ENCODE peak calls at places on chromosomes 5 and 9, in five cellular contexts. S, V, T, N and Z are unnamed samples.

GRCh38 chr9:132267660-132268059 is 87.1 kb downstream of the SETX start:
- DNase-seq in V (no peak), S (no peak), N (peak; percentile 41), T (no peak), Z (no peak)

GRCh38 chr5:67770431-67771025 is 445.0 kb upstream of the PIK3R1 start:
- DNase-seq in S (peak; percentile 7), V (peak; percentile 49), N (no peak), T (no peak), Z (no peak)

GRCh38 chr5:158384535-158385421 is 525.8 kb upstream of the CLINT1 start:
- DNase-seq in V (no peak), S (no peak), T (no peak), N (no peak), Z (no peak)

GRCh38 chr9:90001756-90002155 is 396.9 kb downstream of the GADD45G start:
- DNase-seq in T (no peak), V (no peak), N (no peak), S (no peak), Z (no peak)

GRCh38 chr9:113578877-113579269 is 115.3 kb downstream of the RGS3 start:
- DNase-seq in T (peak; percentile 87), V (no peak), S (no peak), N (peak; percentile 43), Z (peak; percentile 93)

GRCh38 chr5:38816083-38817030 is 29.5 kb upstream of the OSMR start:
- DNase-seq in T (no peak), V (peak; percentile 94), N (no peak), S (no peak), Z (no peak)

GRCh38 chr5:138975098-138975847 is 100.1 kb upstream of the LRRTM2 start:
- DNase-seq in V (no peak), S (no peak), T (no peak), N (peak; percentile 47), Z (no peak)

GRCh38 chr9:101736723-101737122 is 1.7 kb downstream of the GRIN3A start:
- DNase-seq in T (no peak), N (peak; percentile 20), V (peak; percentile 84), S (no peak), Z (no peak)

GRCh38 chr5:22604711-22605110 is 248.4 kb downstream of the CDH12 start:
- DNase-seq in S (no peak), T (no peak), V (peak; percentile 5), N (no peak), Z (no peak)

GRCh38 chr5:75050415-75050814 is 1.9 kb downstream of the GCNT4 start:
- DNase-seq in T (peak; percentile 45), V (peak; percentile 89), N (no peak), S (no peak), Z (no peak)

GRCh38 chr5:39521945-39522590 is 97.3 kb upstream of the DAB2 start:
- DNase-seq in S (no peak), T (no peak), N (no peak), V (no peak), Z (no peak)

GRCh38 chr5:144187699-144188294 is 17.1 kb downstream of the KCTD16 start:
- DNase-seq in N (no peak), S (no peak), T (peak; percentile 92), V (no peak), Z (peak; percentile 95)

GRCh38 chr5:178319541-178320041 is 87.0 kb upstream of the PHYKPL start:
- DNase-seq in V (no peak), S (no peak), N (no peak), T (no peak), Z (peak; percentile 23)

GRCh38 chr9:16139781-16140180 is 586.9 kb downstream of the CCDC171 start:
- DNase-seq in S (no peak), N (peak; percentile 57), T (no peak), V (no peak), Z (no peak)

GRCh38 chr5:36237756-36238155 is 4.0 kb downstream of the NADK2 start:
- DNase-seq in V (no peak), N (no peak), S (no peak), T (no peak), Z (no peak)

GRCh38 chr9:136326061-136326776 is 1.1 kb upstream of the GPSM1 start:
- DNase-seq in V (peak; percentile 69), N (no peak), T (no peak), S (no peak), Z (no peak)
- H3K4me1 ChIP-seq in V (peaks cover 5% of the 10 kb centered on the region), N (peaks cover 62% of the 10 kb centered on the region), T (peaks cover 10% of the 10 kb centered on the region), S (peaks cover 10% of the 10 kb centered on the region), Z (peaks cover 26% of the 10 kb centered on the region)

GRCh38 chr9:134629586-134630392 is 11.8 kb upstream of the COL5A1 start:
- DNase-seq in V (no peak), S (no peak), T (no peak), N (peak; percentile 13), Z (peak; percentile 25)
- H3K4me1 ChIP-seq in V (peaks cover 14% of the 10 kb centered on the region), S (no peaks in the 10 kb centered on the region), T (no peaks in the 10 kb centered on the region), N (no peaks in the 10 kb centered on the region), Z (no peaks in the 10 kb centered on the region)

DNA sequence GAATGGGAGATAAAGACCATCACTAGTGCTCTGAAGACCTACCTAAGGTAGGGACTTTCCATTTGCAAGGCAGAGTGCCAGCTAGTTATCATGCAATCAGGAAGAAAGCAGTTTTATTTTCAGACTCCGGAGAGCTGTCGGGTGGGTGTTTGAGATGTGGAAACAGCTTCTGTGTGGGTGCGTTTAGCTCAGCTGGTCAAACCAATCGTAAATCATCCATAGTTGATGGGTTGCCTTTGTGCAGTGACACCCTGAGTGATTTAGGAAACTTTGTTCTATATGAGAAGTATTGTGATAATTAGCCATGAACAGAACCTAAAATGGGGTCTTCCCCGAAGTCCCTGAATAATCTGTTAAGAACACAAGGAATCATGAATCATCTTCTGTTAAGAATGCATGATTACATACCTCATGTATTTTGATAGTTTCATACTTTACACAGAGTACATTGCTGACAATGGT is 284.3 kb downstream of the ARHGAP26 start:
- DNase-seq in T (no peak), N (no peak), V (no peak), S (no peak), Z (no peak)
- H3K4me1 ChIP-seq in T (no peaks in the 10 kb centered on the region), N (peaks cover 72% of the 10 kb centered on the region), V (no peaks in the 10 kb centered on the region), S (peaks cover 23% of the 10 kb centered on the region), Z (no peaks in the 10 kb centered on the region)

DNA sequence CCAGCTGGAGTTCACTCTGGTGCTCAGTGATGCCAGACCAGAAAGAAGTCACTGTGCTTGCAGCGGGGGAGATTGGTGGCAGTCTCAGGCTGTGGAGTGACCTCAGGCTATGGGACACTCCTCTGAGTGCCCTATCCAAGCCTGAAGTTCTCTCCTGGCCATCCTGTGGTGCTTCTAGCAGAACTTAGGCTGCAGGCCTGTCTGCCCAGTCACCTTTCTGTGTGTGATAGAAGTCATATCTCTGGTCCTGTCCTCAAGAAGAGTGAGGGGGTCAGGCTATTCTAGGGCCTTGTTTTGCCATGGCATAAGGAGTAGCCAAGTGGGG is 9.3 kb downstream of the PDLIM4 start:
- DNase-seq in S (no peak), T (no peak), N (no peak), V (no peak), Z (no peak)
- H3K4me1 ChIP-seq in S (peaks cover 2% of the 10 kb centered on the region), T (no peaks in the 10 kb centered on the region), N (peaks cover 43% of the 10 kb centered on the region), V (no peaks in the 10 kb centered on the region), Z (peaks cover 5% of the 10 kb centered on the region)

GRCh38 chr5:151740958-151741373 is 17.5 kb downstream of the ATOX1 start:
- DNase-seq in V (no peak), S (no peak), T (no peak), N (no peak), Z (no peak)
- H3K4me1 ChIP-seq in V (peaks cover 11% of the 10 kb centered on the region), S (no peaks in the 10 kb centered on the region), T (peaks cover 19% of the 10 kb centered on the region), N (peaks cover 40% of the 10 kb centered on the region), Z (no peaks in the 10 kb centered on the region)

GRCh38 chr5:41871866-41872265 is 1.6 kb upstream of the OXCT1 start:
- DNase-seq in T (no peak), S (no peak), N (no peak), V (no peak), Z (no peak)

GRCh38 chr5:41869150-41869738 is 981 bp downstream of the OXCT1 start:
- DNase-seq in T (no peak), V (peak; percentile 43), N (peak; percentile 84), S (peak; percentile 23), Z (no peak)

GRCh38 chr5:41870621-41871048 is 410 bp upstream of the OXCT1 start:
- DNase-seq in S (no peak), T (no peak), V (no peak), N (no peak), Z (no peak)

GRCh38 chr5:41874512-41875060 is 4.4 kb upstream of the OXCT1 start:
- DNase-seq in N (no peak), S (no peak), T (no peak), V (no peak), Z (no peak)

GRCh38 chr5:41869739-41870620 is at the start of gene OXCT1:
- DNase-seq in S (peak; percentile 51), V (peak; percentile 90), T (peak; percentile 96), N (peak; percentile 82), Z (peak; percentile 90)
- H3K4me1 ChIP-seq in S (peaks cover 4% of the 10 kb centered on the region), V (peaks cover 4% of the 10 kb centered on the region), T (peaks cover 24% of the 10 kb centered on the region), N (peaks cover 38% of the 10 kb centered on the region), Z (no peaks in the 10 kb centered on the region)

GRCh38 chr9:91833878-91834255 is 116.2 kb downstream of the ROR2 start:
- DNase-seq in N (no peak), V (no peak), T (no peak), S (no peak), Z (no peak)
- H3K4me1 ChIP-seq in N (peaks cover 8% of the 10 kb centered on the region), V (no peaks in the 10 kb centered on the region), T (no peaks in the 10 kb centered on the region), S (no peaks in the 10 kb centered on the region), Z (no peaks in the 10 kb centered on the region)